ENCODE peak calls at places on chromosomes 16 and 17, in seven cellular contexts. M, V, O, H, Y, B and N are unnamed samples.

GRCh38 chr17:29054835-29055234 is 11.9 kb downstream of the PIPOX start:
- DNase-seq in M (no peak), V (no peak), O (no peak), H (no peak), Y (no peak), B (no peak), N (no peak)

GRCh38 chr16:87725596-87726235 is 40.1 kb downstream of the KLHDC4 start:
- DNase-seq in M (no peak), V (no peak), O (no peak), H (no peak), Y (no peak), B (peak; percentile 39), N (no peak)

GRCh38 chr17:83057793-83058477 is 21.5 kb upstream of the METRNL start:
- DNase-seq in M (no peak), V (no peak), O (peak; percentile 13), H (no peak), Y (no peak), B (no peak), N (no peak)

GRCh38 chr16:86374603-86375002 is 135.7 kb upstream of the FOXF1 start:
- DNase-seq in M (no peak), V (no peak), O (no peak), H (no peak), Y (no peak), B (no peak), N (no peak)

GRCh38 chr17:72432143-72432604 is 311.4 kb downstream of the SOX9 start:
- DNase-seq in M (no peak), V (no peak), O (no peak), H (peak; percentile 9), Y (no peak), B (no peak), N (no peak)

GRCh38 chr16:11098601-11099377 is 154.4 kb downstream of the CLEC16A start:
- DNase-seq in M (no peak), V (no peak), O (no peak), H (no peak), Y (no peak), B (no peak), N (no peak)

GRCh38 chr16:6375471-6376075 is 957.1 kb upstream of the RBFOX1 start:
- DNase-seq in M (no peak), V (no peak), O (no peak), H (peak; percentile 66), Y (no peak), B (no peak), N (no peak)

GRCh38 chr17:65109990-65110680 is 27.0 kb upstream of the RGS9 start:
- DNase-seq in M (no peak), V (no peak), O (no peak), H (no peak), Y (no peak), B (no peak), N (no peak)

GRCh38 chr17:82241926-82242697 is 13.3 kb downstream of the SLC16A3 start:
- DNase-seq in M (no peak), V (no peak), O (no peak), H (no peak), Y (no peak), B (no peak), N (no peak)

GRCh38 chr16:75121949-75122568 is 5.5 kb upstream of the LDHD start:
- DNase-seq in M (no peak), V (no peak), O (no peak), H (no peak), Y (no peak), B (no peak), N (no peak)

GRCh38 chr16:14372471-14372870 is 257.6 kb downstream of the PARN start:
- DNase-seq in M (no peak), V (no peak), O (no peak), H (no peak), Y (peak; percentile 90), B (no peak), N (no peak)

GRCh38 chr17:49914664-49915063 is 54.3 kb upstream of the DLX4 start:
- DNase-seq in M (no peak), V (no peak), O (no peak), H (no peak), Y (no peak), B (no peak), N (no peak)

GRCh38 chr17:15884731-15885130 is 60.2 kb upstream of the ADORA2B start:
- DNase-seq in M (no peak), V (no peak), O (no peak), H (no peak), Y (no peak), B (no peak), N (peak; percentile 11)

GRCh38 chr17:29179232-29180036 is 764 bp downstream of the MYO18A start:
- DNase-seq in M (no peak), V (peak; percentile 57), O (no peak), H (peak; percentile 21), Y (peak; percentile 46), B (no peak), N (no peak)

GRCh38 chr16:57138281-57138935 is 46.0 kb downstream of the CPNE2 start:
- DNase-seq in M (no peak), V (no peak), O (peak; percentile 11), H (no peak), Y (no peak), B (no peak), N (no peak)

GRCh38 chr16:79067600-79067999 is 532.9 kb downstream of the MAF start:
- DNase-seq in M (no peak), V (no peak), O (no peak), H (no peak), Y (no peak), B (no peak), N (no peak)

GRCh38 chr17:39899215-39899614 is 19.2 kb downstream of the GSDMB start:
- DNase-seq in M (no peak), V (no peak), O (no peak), H (no peak), Y (no peak), B (no peak), N (no peak)

GRCh38 chr17:19317359-19318095 is 45.0 kb downstream of the B9D1 start:
- DNase-seq in M (no peak), V (no peak), O (no peak), H (no peak), Y (no peak), B (peak; percentile 3), N (no peak)

GRCh38 chr16:86117235-86117634 is 218.3 kb downstream of the IRF8 start:
- DNase-seq in M (no peak), V (no peak), O (no peak), H (no peak), Y (no peak), B (no peak), N (no peak)

GRCh38 chr17:55845385-55845784 is 94.5 kb downstream of the PCTP start:
- DNase-seq in M (peak; percentile 1), V (peak; percentile 20), O (no peak), H (no peak), Y (no peak), B (no peak), N (no peak)

GRCh38 chr17:40961586-40961985 is 5.2 kb downstream of the KRT39 start:
- DNase-seq in M (no peak), V (no peak), O (no peak), H (no peak), Y (no peak), B (no peak), N (no peak)

GRCh38 chr17:16942141-16943031 is 29.5 kb downstream of the TNFRSF13B start:
- DNase-seq in M (no peak), V (no peak), O (no peak), H (no peak), Y (no peak), B (no peak), N (no peak)

GRCh38 chr16:47143677-47144558 is at the start of gene NETO2:
- DNase-seq in M (no peak), V (peak; percentile 17), O (peak; percentile 81), H (peak; percentile 19), Y (peak; percentile 34), B (no peak), N (no peak)

GRCh38 chr17:55674107-55674506 is 48.6 kb downstream of the TMEM100 start:
- DNase-seq in M (no peak), V (no peak), O (no peak), H (no peak), Y (no peak), B (no peak), N (peak; percentile 1)

GRCh38 chr17:82802141-82802540 is 37.7 kb downstream of the ZNF750 start:
- DNase-seq in M (no peak), V (no peak), O (no peak), H (no peak), Y (no peak), B (no peak), N (no peak)